ENCODE peak calls at places on chromosome 16, in five cellular contexts. P is trophoblast cell, L is mesenchymal stem cell, B is H9, V is H1. O is an unnamed sample.
A peak's percentile ranks its signal among the peaks of the same experiment; 100 is the strongest.

GRCh38 chr16:30867747-30868146 is 26.1 kb downstream of the BCL7C start:
- DNase-seq in L (peak; percentile 45), B (no peak), V (no peak), P (no peak), O (no peak)

GRCh38 chr16:83995756-83996155 is 27.7 kb downstream of the NECAB2 start:
- DNase-seq in B (peak; percentile 74), P (no peak), L (no peak), V (peak; percentile 82), O (peak; percentile 78)

GRCh38 chr16:89037261-89038152 is 56.1 kb upstream of the ACSF3 start:
- DNase-seq in B (peak; percentile 74), P (peak; percentile 20), V (peak; percentile 87), L (peak; percentile 18), O (peak; percentile 71)

GRCh38 chr16:86872126-86872525 is 293.8 kb downstream of the FOXL1 start:
- DNase-seq in P (no peak), B (no peak), V (no peak), L (no peak), O (no peak)

GRCh38 chr16:24993722-24994686 is 21.2 kb downstream of the ARHGAP17 start:
- DNase-seq in L (peak; percentile 93), P (no peak), V (no peak), B (no peak), O (no peak)

GRCh38 chr16:84963046-84963445 is 48.3 kb downstream of the ZDHHC7 start:
- DNase-seq in V (no peak), B (no peak), P (no peak), L (no peak), O (no peak)

GRCh38 chr16:2776500-2777139 is 460 bp downstream of the ELOB start:
- DNase-seq in P (peak; percentile 39), B (no peak), L (peak; percentile 31), V (no peak), O (peak; percentile 36)

GRCh38 chr16:80006175-80006895 is 405.8 kb upstream of the MAF start:
- DNase-seq in P (no peak), V (no peak), B (no peak), L (peak; percentile 95), O (no peak)

GRCh38 chr16:89990799-89991198 is 28.5 kb downstream of the DBNDD1 start:
- DNase-seq in V (no peak), P (no peak), B (no peak), L (no peak), O (no peak)

GRCh38 chr16:66614161-66614802 is 9.8 kb downstream of the CMTM3 start:
- DNase-seq in L (no peak), V (no peak), P (peak; percentile 97), B (no peak), O (no peak)

GRCh38 chr16:53626816-53627215 is 76.8 kb downstream of the RPGRIP1L start:
- DNase-seq in L (no peak), V (no peak), P (no peak), B (no peak), O (no peak)

GRCh38 chr16:71852146-71852545 is 6.4 kb downstream of the ATXN1L start:
- DNase-seq in B (no peak), V (no peak), L (no peak), P (no peak), O (no peak)

GRCh38 chr16:85564277-85565051 is 48.7 kb upstream of the GSE1 start:
- DNase-seq in B (no peak), L (no peak), P (no peak), V (no peak), O (no peak)

GRCh38 chr16:67235816-67236547 is 9.1 kb downstream of the TMEM208 start:
- DNase-seq in V (no peak), L (no peak), B (peak; percentile 19), P (no peak), O (no peak)

GRCh38 chr16:70428178-70428998 is 10.5 kb downstream of the ST3GAL2 start:
- DNase-seq in B (peak; percentile 75), L (peak; percentile 98), V (peak; percentile 68), P (peak; percentile 94), O (no peak)

GRCh38 chr16:1548727-1549126 is 15.3 kb downstream of the TMEM204 start:
- DNase-seq in L (no peak), B (no peak), V (no peak), P (no peak), O (no peak)

GRCh38 chr16:70804153-70804728 is 3.3 kb upstream of the VAC14 start:
- DNase-seq in P (peak; percentile 48), B (no peak), V (no peak), L (peak; percentile 77), O (no peak)

GRCh38 chr16:369866-370436 is 387 bp downstream of the MRPL28 start:
- DNase-seq in V (peak; percentile 69), L (no peak), B (no peak), P (no peak), O (no peak)
- H3K23ac ChIP-seq in V (no peak overlapping the region), L (peak overlapping the region; percentile 9), B (no peak overlapping the region), P (no peak overlapping the region), O (peak overlapping the region; percentile 85)

DNA sequence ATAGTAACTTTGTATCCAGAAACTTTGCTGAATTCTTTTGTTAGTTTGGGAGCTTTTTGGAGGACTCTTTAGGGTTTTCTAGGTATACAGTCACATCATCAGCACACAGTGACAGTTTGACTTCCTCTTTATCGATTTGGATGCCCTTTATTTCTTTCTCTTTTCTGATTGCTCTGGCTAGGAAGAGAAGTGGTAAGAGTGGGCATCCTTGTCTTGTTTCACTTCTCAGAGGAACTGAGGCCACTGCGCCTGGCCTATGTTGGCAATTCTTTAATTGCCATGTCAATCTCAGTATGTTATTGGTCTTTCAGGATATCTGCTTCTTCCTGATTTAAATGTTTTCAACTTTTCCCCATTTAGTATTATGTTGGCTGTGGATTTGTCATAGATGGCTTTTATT is 24.6 kb downstream of the ATF7IP2 start:
- DNase-seq in L (no peak), P (no peak), V (no peak), B (no peak), O (no peak)
- H3K9me3 ChIP-seq in L (peaks cover 40% of the 10 kb centered on the region), P (peaks cover 4% of the 10 kb centered on the region), V (peaks cover 2% of the 10 kb centered on the region), B (peaks cover 6% of the 10 kb centered on the region), O (peaks cover 51% of the 10 kb centered on the region)

DNA sequence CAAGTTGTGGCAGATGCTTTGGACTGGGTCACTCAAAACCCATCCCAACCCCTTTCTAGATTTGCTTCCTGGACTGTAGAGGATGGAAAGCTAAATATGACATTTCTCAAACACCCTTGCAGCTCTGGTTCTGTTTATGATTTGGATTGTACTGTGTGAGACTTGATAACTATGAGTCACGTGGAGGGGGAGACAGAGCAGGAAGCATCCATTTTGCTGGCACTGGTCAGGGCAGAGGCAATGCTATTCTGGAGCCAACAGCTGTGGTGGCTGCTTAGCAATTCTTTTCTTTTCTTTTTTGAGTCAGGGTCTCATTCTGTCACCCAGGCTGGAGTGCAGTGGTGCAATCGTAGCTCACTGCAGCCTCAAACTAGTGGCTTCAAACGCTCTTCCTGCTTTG is 13.6 kb upstream of the TERF2 start:
- DNase-seq in V (no peak), P (no peak), B (no peak), L (peak; percentile 35), O (no peak)
- H3K14ac ChIP-seq in V (no peak overlapping the region), P (no peak overlapping the region), B (no peak overlapping the region), L (peak overlapping the region; percentile 58), O (no peak overlapping the region)

DNA sequence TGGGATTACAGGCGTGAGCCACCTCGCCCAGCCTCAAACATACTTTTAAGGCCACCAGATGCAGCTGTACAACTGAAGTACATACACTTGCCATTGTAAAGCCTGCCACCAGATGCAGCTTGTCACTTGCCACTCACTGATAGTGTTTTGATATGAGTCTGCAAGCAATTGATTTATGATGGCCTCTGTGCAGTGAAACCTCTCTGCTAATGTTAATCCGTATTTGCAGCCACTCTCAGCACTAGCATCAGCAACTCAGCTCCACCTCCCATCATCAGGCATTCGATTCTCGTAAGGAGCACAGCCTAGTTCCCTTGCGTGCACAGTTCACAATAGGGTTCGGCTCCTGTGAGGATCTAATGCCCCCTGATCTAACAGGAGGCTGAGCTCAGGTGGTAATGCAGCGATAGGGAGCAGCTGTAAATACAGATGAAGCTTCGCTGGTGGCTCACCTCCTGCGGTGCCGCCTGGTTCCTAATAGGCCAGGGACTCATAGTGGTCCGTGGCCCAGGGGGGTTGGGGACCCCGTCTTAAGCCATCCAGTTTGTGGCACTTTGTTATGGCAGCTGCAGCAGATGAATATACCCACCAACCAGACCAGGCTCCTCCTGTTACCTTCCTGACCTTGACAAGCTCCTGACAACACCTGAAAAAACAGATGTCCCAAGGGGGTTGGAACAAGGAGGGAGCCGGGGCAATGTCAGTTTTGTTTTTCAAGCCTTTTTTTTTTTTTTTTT is 1.3 kb upstream of the HERPUD1 start:
- DNase-seq in P (no peak), V (no peak), B (no peak), L (no peak), O (no peak)
- H3K23ac ChIP-seq in P (no peak overlapping the region), V (no peak overlapping the region), B (no peak overlapping the region), L (no peak overlapping the region), O (no peak overlapping the region)

GRCh38 chr16:74949309-74949708 is 35.6 kb downstream of the WDR59 start:
- DNase-seq in V (no peak), P (no peak), L (no peak), B (no peak), O (no peak)
- H3K9me3 ChIP-seq in V (no peaks in the 10 kb centered on the region), P (no peaks in the 10 kb centered on the region), L (no peaks in the 10 kb centered on the region), B (no peaks in the 10 kb centered on the region), O (peaks cover 4% of the 10 kb centered on the region)